ENCODE peak calls at places on chromosomes 5 and 9, in seven cellular contexts. A, Y, J, C, D, T and M are unnamed samples.

GRCh38 chr9:137025120-137025966 is 2.7 kb downstream of the ABCA2 start:
- DNase-seq in A (no peak), Y (no peak), J (peak; percentile 99), C (peak; percentile 21), D (no peak), T (no peak), M (peak; percentile 44)

GRCh38 chr5:170297589-170298462 is at the start of gene LCP2:
- DNase-seq in A (no peak), Y (peak; percentile 20), J (no peak), C (no peak), D (no peak), T (no peak), M (no peak)

GRCh38 chr9:113590991-113591898 is 127.7 kb downstream of the RGS3 start:
- DNase-seq in A (peak; percentile 71), Y (peak; percentile 81), J (peak; percentile 60), C (peak; percentile 52), D (no peak), T (peak; percentile 62), M (peak; percentile 46)

GRCh38 chr5:551406-551805 is 27.2 kb upstream of the SLC9A3 start:
- DNase-seq in A (no peak), Y (no peak), J (no peak), C (no peak), D (no peak), T (no peak), M (no peak)

GRCh38 chr9:21153688-21154608 is 12.3 kb upstream of the IFNW1 start:
- DNase-seq in A (peak; percentile 30), Y (peak; percentile 76), J (peak; percentile 5), C (peak; percentile 4), D (no peak), T (peak; percentile 9), M (peak; percentile 52)

GRCh38 chr9:35882265-35882848 is 12.2 kb upstream of the OR13J1 start:
- DNase-seq in A (peak; percentile 78), Y (peak; percentile 70), J (peak; percentile 71), C (peak; percentile 83), D (peak; percentile 62), T (peak; percentile 59), M (peak; percentile 65)

GRCh38 chr5:38757451-38758245 is 88.2 kb upstream of the OSMR start:
- DNase-seq in A (no peak), Y (no peak), J (no peak), C (no peak), D (no peak), T (no peak), M (no peak)

GRCh38 chr5:16668194-16668593 is 51.4 kb upstream of the RETREG1 start:
- DNase-seq in A (no peak), Y (no peak), J (no peak), C (no peak), D (no peak), T (no peak), M (no peak)

GRCh38 chr5:149834246-149834855 is 104.2 kb downstream of the PPARGC1B start:
- DNase-seq in A (peak; percentile 89), Y (peak; percentile 59), J (peak; percentile 45), C (peak; percentile 45), D (no peak), T (peak; percentile 78), M (peak; percentile 86)

GRCh38 chr9:113650207-113651131 is 186.9 kb downstream of the RGS3 start:
- DNase-seq in A (peak; percentile 54), Y (peak; percentile 93), J (no peak), C (peak; percentile 88), D (no peak), T (peak; percentile 38), M (peak; percentile 59)

GRCh38 chr9:131546336-131547084 is 1.2 kb downstream of the PRRT1B start:
- DNase-seq in A (no peak), Y (no peak), J (no peak), C (peak; percentile 47), D (no peak), T (peak; percentile 39), M (no peak)